ENCODE peak calls at places on chromosomes 3 and 15, in seven cellular contexts. W is AG10803, K is mammary epithelial cell, H is HFF-Myc, B is brain microvascular endothelial cell, R is A549, Z is lower lobe of right lung. Y is an unnamed sample.

GRCh38 chr3:121759541-121760202 is 10.1 kb upstream of the GOLGB1 start:
- DNase-seq in W (no peak), K (no peak), H (no peak), B (no peak), R (no peak), Z (no peak), Y (no peak)

GRCh38 chr3:64082917-64083587 is 59.8 kb upstream of the PSMD6 start:
- DNase-seq in W (peak; percentile 46), K (no peak), H (no peak), B (no peak), R (no peak), Z (no peak), Y (no peak)

GRCh38 chr3:117036259-117036799 is 326.8 kb downstream of the TUSC7 start:
- DNase-seq in W (peak; percentile 36), K (no peak), H (peak; percentile 56), B (peak; percentile 88), R (no peak), Z (no peak), Y (peak; percentile 86)

GRCh38 chr3:156455839-156456238 is 99.1 kb downstream of the SSR3 start:
- DNase-seq in W (no peak), K (no peak), H (no peak), B (no peak), R (no peak), Z (no peak), Y (no peak)

GRCh38 chr3:50201573-50202315 is 3.3 kb upstream of the SLC38A3 start:
- DNase-seq in W (no peak), K (no peak), H (no peak), B (no peak), R (no peak), Z (no peak), Y (no peak)

GRCh38 chr3:50194128-50194902 is 2.9 kb downstream of the GNAT1 start:
- DNase-seq in W (peak; percentile 54), K (peak; percentile 60), H (no peak), B (peak; percentile 18), R (peak; percentile 45), Z (peak; percentile 75), Y (peak; percentile 25)

GRCh38 chr15:75043509-75044257 is 20.3 kb downstream of the PPCDC start:
- DNase-seq in W (peak; percentile 100), K (peak; percentile 88), H (peak; percentile 98), B (peak; percentile 100), R (no peak), Z (peak; percentile 96), Y (peak; percentile 100)

GRCh38 chr3:160815280-160815679 is 59.2 kb downstream of the PPM1L start:
- DNase-seq in W (no peak), K (no peak), H (no peak), B (no peak), R (no peak), Z (no peak), Y (no peak)

GRCh38 chr3:125602752-125603649 is 7.7 kb upstream of the OSBPL11 start:
- DNase-seq in W (peak; percentile 62), K (peak; percentile 86), H (no peak), B (peak; percentile 74), R (no peak), Z (no peak), Y (no peak)

GRCh38 chr15:98954411-98954810 is 53.2 kb downstream of the PGPEP1L start:
- DNase-seq in W (peak; percentile 93), K (no peak), H (peak; percentile 29), B (peak; percentile 57), R (no peak), Z (no peak), Y (peak; percentile 25)

GRCh38 chr3:164524201-164524600 is 554.1 kb downstream of the SI start:
- DNase-seq in W (no peak), K (no peak), H (no peak), B (no peak), R (no peak), Z (no peak), Y (no peak)

GRCh38 chr3:130773371-130773770 is 26.7 kb upstream of the PIK3R4 start:
- DNase-seq in W (peak; percentile 25), K (no peak), H (no peak), B (no peak), R (no peak), Z (no peak), Y (no peak)

GRCh38 chr3:151307131-151307530 is 9.5 kb downstream of the GPR87 start:
- DNase-seq in W (no peak), K (no peak), H (no peak), B (no peak), R (no peak), Z (no peak), Y (no peak)

GRCh38 chr3:194136519-194137313 is 768 bp downstream of the HES1 start:
- DNase-seq in W (peak; percentile 90), K (no peak), H (no peak), B (peak; percentile 78), R (no peak), Z (peak; percentile 61), Y (no peak)

GRCh38 chr3:107987036-107987557 is 103.7 kb downstream of the CD47 start:
- DNase-seq in W (peak; percentile 97), K (peak; percentile 98), H (peak; percentile 85), B (peak; percentile 95), R (no peak), Z (peak; percentile 72), Y (peak; percentile 94)

GRCh38 chr15:65926899-65927298 is 57.6 kb downstream of the RAB11A start:
- DNase-seq in W (no peak), K (no peak), H (no peak), B (no peak), R (no peak), Z (no peak), Y (no peak)

GRCh38 chr3:47863391-47864128 is 60.6 kb downstream of the DHX30 start:
- DNase-seq in W (no peak), K (no peak), H (no peak), B (no peak), R (no peak), Z (no peak), Y (no peak)

GRCh38 chr3:149879872-149880271 is 66.9 kb downstream of the RNF13 start:
- DNase-seq in W (peak; percentile 66), K (peak; percentile 49), H (peak; percentile 41), B (peak; percentile 69), R (peak; percentile 8), Z (peak; percentile 57), Y (peak; percentile 12)

GRCh38 chr15:33256874-33257273 is 53.9 kb upstream of the RYR3 start:
- DNase-seq in W (no peak), K (no peak), H (no peak), B (no peak), R (no peak), Z (no peak), Y (no peak)

GRCh38 chr15:74134387-74135027 is 4.1 kb downstream of the ISLR2 start:
- DNase-seq in W (peak; percentile 45), K (no peak), H (no peak), B (no peak), R (no peak), Z (no peak), Y (no peak)

GRCh38 chr3:120203016-120203415 is 82.0 kb downstream of the GPR156 start:
- DNase-seq in W (peak; percentile 94), K (peak; percentile 40), H (peak; percentile 60), B (peak; percentile 13), R (no peak), Z (no peak), Y (peak; percentile 75)

GRCh38 chr15:101288905-101289513 is 6.0 kb downstream of the SNRPA1 start:
- DNase-seq in W (peak; percentile 65), K (peak; percentile 37), H (no peak), B (peak; percentile 33), R (peak; percentile 85), Z (no peak), Y (no peak)

GRCh38 chr3:39990532-39990931 is 181.1 kb downstream of the MYRIP start:
- DNase-seq in W (peak; percentile 36), K (peak; percentile 55), H (peak; percentile 35), B (peak; percentile 56), R (peak; percentile 33), Z (no peak), Y (no peak)

GRCh38 chr3:196563721-196564225 is 4.6 kb downstream of the WDR53 start:
- DNase-seq in W (no peak), K (peak; percentile 66), H (no peak), B (peak; percentile 14), R (peak; percentile 36), Z (no peak), Y (no peak)

GRCh38 chr15:40286794-40287193 is 3.9 kb upstream of the ANKRD63 start:
- DNase-seq in W (no peak), K (no peak), H (no peak), B (no peak), R (no peak), Z (no peak), Y (no peak)

GRCh38 chr15:72117698-72118399 is at the start of gene MYO9A:
- DNase-seq in W (peak; percentile 97), K (peak; percentile 97), H (peak; percentile 96), B (peak; percentile 95), R (peak; percentile 97), Z (peak; percentile 98), Y (peak; percentile 92)

GRCh38 chr15:67105991-67106763 is 40.8 kb downstream of the SMAD3 start:
- DNase-seq in W (no peak), K (no peak), H (no peak), B (no peak), R (no peak), Z (no peak), Y (no peak)
- H3K4me3 ChIP-seq in W (no peak overlapping the region), K (no peak overlapping the region), H (no peak overlapping the region), B (no peak overlapping the region), R (no peak overlapping the region), Z (no peak overlapping the region), Y (no peak overlapping the region)

DNA sequence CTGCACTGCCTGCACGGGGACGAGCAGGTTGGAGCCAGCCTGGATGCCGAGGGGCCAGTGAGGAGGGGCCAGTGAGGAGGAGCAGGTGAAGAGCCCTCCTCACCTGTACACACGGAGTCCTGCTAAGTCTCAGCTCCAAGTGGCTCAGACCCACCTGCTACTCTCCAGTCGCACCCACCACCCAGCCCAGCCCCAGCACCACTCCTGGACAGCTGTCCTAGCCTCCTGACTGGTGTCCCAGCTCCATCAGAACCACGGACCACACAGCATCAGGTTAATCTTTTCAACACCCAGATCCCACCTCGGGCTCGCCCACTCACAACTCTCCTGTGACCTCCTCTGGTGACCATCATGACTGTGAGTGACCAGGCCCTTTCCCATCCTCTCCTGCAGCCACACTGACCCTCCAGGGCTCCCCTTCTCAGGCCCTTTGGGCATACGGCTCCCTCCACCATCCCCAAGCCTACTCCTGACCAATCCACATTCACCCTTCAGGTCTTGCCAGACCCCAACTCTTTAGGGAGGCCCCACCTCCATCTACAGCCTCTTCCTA is 13.8 kb downstream of the EFCC1 start:
- DNase-seq in W (no peak), K (no peak), H (no peak), B (no peak), R (no peak), Z (no peak), Y (no peak)
- H3K4me3 ChIP-seq in W (no peak overlapping the region), K (no peak overlapping the region), H (no peak overlapping the region), B (no peak overlapping the region), R (no peak overlapping the region), Z (no peak overlapping the region), Y (no peak overlapping the region)

DNA sequence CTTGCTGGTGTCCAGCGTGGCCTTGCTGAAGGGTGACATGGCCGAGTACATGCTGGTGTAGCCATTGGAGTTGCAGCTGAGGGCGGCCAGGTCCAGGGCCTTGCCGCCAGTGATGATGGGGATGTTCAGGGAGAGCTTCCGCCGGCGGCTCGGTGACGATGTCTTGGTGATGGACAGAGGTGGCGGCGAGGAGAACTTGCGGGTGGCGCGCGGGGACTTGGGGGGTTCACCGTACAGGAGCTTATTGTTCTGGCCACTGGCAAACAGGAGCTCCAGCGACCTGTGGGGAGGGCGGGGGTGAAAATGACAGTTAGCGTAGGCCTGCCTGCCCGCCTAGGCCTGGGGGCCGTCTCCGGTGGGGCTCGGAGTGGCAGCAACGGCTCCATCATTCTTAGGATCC is 59.0 kb upstream of the CTSH start:
- DNase-seq in W (no peak), K (no peak), H (no peak), B (no peak), R (no peak), Z (no peak), Y (no peak)
- H3K4me3 ChIP-seq in W (no peak overlapping the region), K (no peak overlapping the region), H (no peak overlapping the region), B (no peak overlapping the region), R (no peak overlapping the region), Z (no peak overlapping the region), Y (no peak overlapping the region)

GRCh38 chr3:105938101-105938500 is 69.3 kb upstream of the CBLB start:
- DNase-seq in W (peak; percentile 84), K (peak; percentile 21), H (peak; percentile 7), B (no peak), R (no peak), Z (no peak), Y (peak; percentile 43)
- H3K4me3 ChIP-seq in W (peak overlapping the region; percentile 40), K (no peak overlapping the region), H (no peak overlapping the region), B (no peak overlapping the region), R (no peak overlapping the region), Z (no peak overlapping the region), Y (no peak overlapping the region)